ENCODE peak calls at places on chromosomes 11 and 22, in eight cellular contexts. E is psoas muscle; U is hepatocyte; L is WERI-Rb-1; P is A549; V is pancreas; M is CD8-positive, alpha-beta T cell; F is AG04450. B is an unnamed sample.

GRCh38 chr11:34891611-34892010 is 24.6 kb downstream of the APIP start:
- DNase-seq in E (no peak), U (no peak), L (no peak), P (no peak), V (no peak), M (no peak), F (no peak), B (no peak)

GRCh38 chr11:9276571-9276970 is 11.4 kb upstream of the DENND5A start:
- DNase-seq in E (no peak), U (no peak), L (peak; percentile 16), P (peak; percentile 62), V (no peak), M (no peak), F (no peak), B (no peak)

GRCh38 chr11:11290354-11290753 is 62.7 kb downstream of the CSNK2A3 start:
- DNase-seq in E (no peak), U (no peak), L (no peak), P (no peak), V (no peak), M (no peak), F (no peak), B (no peak)

GRCh38 chr11:119560291-119560690 is 137.3 kb upstream of the THY1 start:
- DNase-seq in E (no peak), U (no peak), L (no peak), P (no peak), V (no peak), M (no peak), F (no peak), B (no peak)

GRCh38 chr11:8813658-8814057 is 97.3 kb upstream of the AKIP1 start:
- DNase-seq in E (peak; percentile 83), U (peak; percentile 85), L (peak; percentile 90), P (peak; percentile 85), V (peak; percentile 74), M (peak; percentile 27), F (peak; percentile 74), B (peak; percentile 81)

GRCh38 chr11:441418-442274 is at the start of gene ANO9:
- DNase-seq in E (peak; percentile 46), U (peak; percentile 84), L (peak; percentile 49), P (no peak), V (peak; percentile 84), M (peak; percentile 58), F (no peak), B (no peak)

GRCh38 chr11:92101845-92102244 is 122.8 kb upstream of the FAT3 start:
- DNase-seq in E (no peak), U (no peak), L (no peak), P (no peak), V (no peak), M (no peak), F (no peak), B (no peak)

GRCh38 chr11:94849836-94850235 is 81.7 kb downstream of the AMOTL1 start:
- DNase-seq in E (no peak), U (no peak), L (no peak), P (no peak), V (no peak), M (no peak), F (no peak), B (no peak)

GRCh38 chr11:35911013-35911412 is 32.8 kb upstream of the LDLRAD3 start:
- DNase-seq in E (no peak), U (no peak), L (no peak), P (no peak), V (no peak), M (no peak), F (no peak), B (no peak)

GRCh38 chr11:29482510-29482909 is 534.3 kb downstream of the KCNA4 start:
- DNase-seq in E (no peak), U (no peak), L (no peak), P (no peak), V (no peak), M (no peak), F (no peak), B (no peak)

GRCh38 chr11:44982496-44983062 is 31.9 kb upstream of the TP53I11 start:
- DNase-seq in E (no peak), U (no peak), L (no peak), P (no peak), V (peak; percentile 27), M (no peak), F (no peak), B (no peak)

GRCh38 chr11:128530119-128531091 is 57.0 kb downstream of the ETS1 start:
- DNase-seq in E (peak; percentile 61), U (no peak), L (no peak), P (no peak), V (no peak), M (no peak), F (peak; percentile 93), B (no peak)

GRCh38 chr11:62501432-62501891 is 45.1 kb downstream of the AHNAK start:
- DNase-seq in E (peak; percentile 68), U (no peak), L (no peak), P (no peak), V (peak; percentile 60), M (no peak), F (no peak), B (peak; percentile 44)

GRCh38 chr11:96299155-96299883 is 43.7 kb downstream of the MAML2 start:
- DNase-seq in E (no peak), U (no peak), L (no peak), P (no peak), V (no peak), M (no peak), F (no peak), B (no peak)

GRCh38 chr11:45702511-45702910 is 37.1 kb upstream of the CHST1 start:
- DNase-seq in E (no peak), U (no peak), L (no peak), P (no peak), V (no peak), M (no peak), F (no peak), B (no peak)

GRCh38 chr11:21768388-21768787 is 424.5 kb upstream of the ANO5 start:
- DNase-seq in E (no peak), U (no peak), L (no peak), P (no peak), V (no peak), M (no peak), F (no peak), B (no peak)

GRCh38 chr11:114762437-114762836 is 84.1 kb downstream of the NXPE2 start:
- DNase-seq in E (peak; percentile 87), U (peak; percentile 86), L (peak; percentile 76), P (peak; percentile 56), V (peak; percentile 69), M (no peak), F (peak; percentile 23), B (peak; percentile 47)

GRCh38 chr11:61609000-61609969 is 28.4 kb upstream of the SYT7 start:
- DNase-seq in E (no peak), U (peak; percentile 83), L (peak; percentile 79), P (no peak), V (no peak), M (no peak), F (no peak), B (no peak)

GRCh38 chr22:42682113-42682851 is 33.1 kb upstream of the CYB5R3 start:
- DNase-seq in E (no peak), U (no peak), L (no peak), P (no peak), V (no peak), M (no peak), F (no peak), B (no peak)

GRCh38 chr11:20126724-20127123 is 33.6 kb downstream of the DBX1 start:
- DNase-seq in E (no peak), U (no peak), L (no peak), P (no peak), V (no peak), M (no peak), F (no peak), B (no peak)

GRCh38 chr22:50218996-50219727 is 18.4 kb downstream of the SELENOO start:
- DNase-seq in E (peak; percentile 94), U (peak; percentile 83), L (peak; percentile 52), P (peak; percentile 42), V (peak; percentile 87), M (no peak), F (peak; percentile 47), B (peak; percentile 78)

GRCh38 chr11:80533463-80533862 is 1092.6 kb upstream of the TENM4 start:
- DNase-seq in E (no peak), U (no peak), L (no peak), P (no peak), V (no peak), M (no peak), F (no peak), B (no peak)
- TF ChIP-seq CTCF in E (no peak), U (no peak), L (no peak), P (no peak), V (no peak), M (no peak), F (no peak), B (no peak)

DNA sequence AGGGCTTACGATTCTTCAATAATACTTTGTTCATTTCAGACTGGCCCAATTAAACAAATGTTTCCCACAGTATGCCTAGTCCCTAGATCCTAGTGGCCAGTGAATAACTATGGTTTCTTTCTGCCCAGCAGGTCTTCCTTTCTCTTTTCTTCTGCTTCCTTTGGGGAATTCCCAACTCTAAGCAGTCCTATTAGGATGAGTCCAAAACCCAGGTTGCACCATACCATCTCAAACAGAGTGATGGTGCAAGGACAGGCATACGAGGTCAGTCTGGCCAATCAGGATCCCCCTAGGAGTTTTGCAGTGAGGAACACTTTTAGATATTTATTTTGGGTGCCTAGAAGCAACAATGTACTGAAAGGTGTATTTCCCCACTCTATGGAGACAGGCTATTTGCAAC is 41.4 kb upstream of the CCDC34 start:
- DNase-seq in E (no peak), U (no peak), L (no peak), P (no peak), V (no peak), M (no peak), F (no peak), B (no peak)
- H3K27ac ChIP-seq in E (no peak overlapping the region), U (peak overlapping the region; percentile 9), L (no peak overlapping the region), P (peak overlapping the region; percentile 69), V (no peak overlapping the region), M (no peak overlapping the region), F (no peak overlapping the region), B (no peak overlapping the region)

DNA sequence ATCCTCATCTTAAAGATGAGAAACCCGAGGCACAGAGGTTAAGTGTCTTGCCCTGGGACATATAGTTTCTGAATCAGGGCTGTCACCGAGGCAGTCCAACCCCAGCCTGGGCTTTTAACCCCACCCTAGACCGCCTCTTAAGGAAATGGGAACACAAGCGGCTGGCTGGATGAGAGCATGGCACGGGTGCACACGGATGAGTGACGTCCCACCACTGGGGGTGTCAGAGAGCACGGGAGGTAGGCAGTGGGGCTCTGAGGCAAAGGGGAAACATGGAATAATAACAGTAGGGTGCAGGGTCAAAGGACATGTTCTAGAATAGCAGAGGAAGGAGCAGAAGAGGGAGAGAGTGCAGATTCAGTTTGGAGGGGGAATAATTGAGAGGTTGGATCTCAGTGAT is 22.3 kb downstream of the PPFIBP2 start:
- DNase-seq in E (no peak), U (peak; percentile 46), L (no peak), P (peak; percentile 35), V (no peak), M (no peak), F (no peak), B (no peak)
- TF ChIP-seq CTCF in E (peak; percentile 16), U (peak; percentile 15), L (peak; percentile 62), P (no peak), V (no peak), M (peak; percentile 13), F (no peak), B (peak; percentile 6)

DNA sequence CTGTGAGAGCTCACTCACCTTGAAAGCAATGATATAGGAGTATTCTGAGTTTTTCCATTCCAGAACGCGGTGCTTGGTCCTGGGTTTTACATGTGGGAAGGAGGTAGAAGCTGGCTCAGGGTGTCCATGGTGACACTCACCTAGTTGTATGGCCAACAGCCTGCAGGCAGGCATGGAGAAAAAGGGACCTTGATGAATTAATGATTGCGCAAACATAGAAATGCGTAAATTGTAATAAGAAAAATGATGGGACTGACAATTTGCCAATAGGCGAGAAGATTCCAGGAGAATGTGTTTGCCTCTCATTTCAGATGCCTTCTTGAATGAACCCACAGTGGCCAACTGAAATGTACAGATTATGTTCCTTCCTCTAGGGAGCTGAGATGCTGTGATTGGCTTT is 53.4 kb upstream of the MYO18B start:
- DNase-seq in E (no peak), U (no peak), L (no peak), P (no peak), V (no peak), M (no peak), F (no peak), B (no peak)
- H3K27ac ChIP-seq in E (no peak overlapping the region), U (no peak overlapping the region), L (no peak overlapping the region), P (no peak overlapping the region), V (no peak overlapping the region), M (no peak overlapping the region), F (no peak overlapping the region), B (no peak overlapping the region)

B was measured in endothelial cell of umbilical vein.